ENCODE peak calls at places on chromosomes 11 and 22, in five cellular contexts. Y is uterus; H is CD8-positive, alpha-beta T cell; T is mucosa of descending colon; M is heart right ventricle. U is an unnamed sample.

GRCh38 chr22:22720724-22721261 is 76.4 kb downstream of the GGTLC2 start:
- DNase-seq in Y (no peak), H (no peak), T (no peak), M (no peak), U (no peak)

GRCh38 chr11:42625757-42626156 is 686.0 kb upstream of the API5 start:
- DNase-seq in Y (no peak), H (no peak), T (no peak), M (no peak), U (no peak)

GRCh38 chr11:79412761-79413160 is 28.1 kb downstream of the TENM4 start:
- DNase-seq in Y (no peak), H (no peak), T (no peak), M (no peak), U (no peak)

GRCh38 chr11:2219318-2220017 is 47.9 kb upstream of the TH start:
- DNase-seq in Y (no peak), H (no peak), T (no peak), M (no peak), U (no peak)

GRCh38 chr11:30546334-30546733 is 39.8 kb downstream of the MPPED2 start:
- DNase-seq in Y (no peak), H (no peak), T (no peak), M (no peak), U (no peak)

GRCh38 chr11:33475999-33476398 is 218.8 kb downstream of the HIPK3 start:
- DNase-seq in Y (no peak), H (no peak), T (no peak), M (peak; percentile 26), U (no peak)

GRCh38 chr11:66410191-66410590 is 10.6 kb upstream of the NPAS4 start:
- DNase-seq in Y (no peak), H (no peak), T (no peak), M (no peak), U (no peak)

GRCh38 chr11:100855466-100856067 is 168.5 kb downstream of the ARHGAP42 start:
- DNase-seq in Y (no peak), H (no peak), T (no peak), M (no peak), U (no peak)

GRCh38 chr22:20632082-20632481 is 124.7 kb downstream of the MED15 start:
- DNase-seq in Y (no peak), H (no peak), T (no peak), M (no peak), U (no peak)

GRCh38 chr11:69734841-69735240 is 31.0 kb upstream of the FGF19 start:
- DNase-seq in Y (no peak), H (no peak), T (no peak), M (no peak), U (no peak)

GRCh38 chr11:6568191-6568918 is 35.1 kb downstream of the RRP8 start:
- DNase-seq in Y (no peak), H (no peak), T (no peak), M (peak; percentile 66), U (no peak)

GRCh38 chr11:12279672-12280108 is 97.7 kb upstream of the PARVA start:
- DNase-seq in Y (no peak), H (no peak), T (no peak), M (no peak), U (no peak)

GRCh38 chr11:76263657-76264056 is 57.4 kb upstream of the WNT11 start:
- DNase-seq in Y (peak; percentile 33), H (no peak), T (peak; percentile 31), M (no peak), U (no peak)

GRCh38 chr22:40213478-40213877 is 35.8 kb downstream of the TNRC6B start:
- DNase-seq in Y (no peak), H (no peak), T (no peak), M (no peak), U (no peak)

GRCh38 chr11:108959124-108959761 is 294.4 kb downstream of the DDX10 start:
- DNase-seq in Y (no peak), H (no peak), T (no peak), M (no peak), U (no peak)

GRCh38 chr11:106281455-106282173 is 204.2 kb downstream of the AASDHPPT start:
- DNase-seq in Y (no peak), H (no peak), T (no peak), M (no peak), U (no peak)

GRCh38 chr11:124817036-124817435 is 16.8 kb upstream of the MSANTD2 start:
- DNase-seq in Y (no peak), H (no peak), T (no peak), M (no peak), U (no peak)

GRCh38 chr22:31080848-31081649 is at the start of gene SMTN:
- DNase-seq in Y (peak; percentile 96), H (peak; percentile 91), T (peak; percentile 95), M (peak; percentile 95), U (peak; percentile 96)

GRCh38 chr11:46642627-46643335 is 25.4 kb downstream of the ATG13 start:
- DNase-seq in Y (no peak), H (no peak), T (no peak), M (no peak), U (no peak)

GRCh38 chr11:101126551-101127347 is 2.9 kb downstream of the PGR start:
- DNase-seq in Y (peak; percentile 44), H (no peak), T (no peak), M (peak; percentile 41), U (no peak)

GRCh38 chr11:44861829-44862545 is 88.7 kb downstream of the TP53I11 start:
- DNase-seq in Y (peak; percentile 84), H (peak; percentile 83), T (peak; percentile 80), M (peak; percentile 72), U (no peak)

GRCh38 chr11:38646382-38646781 is 2048.3 kb upstream of the RAG2 start:
- DNase-seq in Y (no peak), H (no peak), T (no peak), M (peak; percentile 48), U (no peak)

GRCh38 chr11:20193307-20193706 is 33.0 kb upstream of the DBX1 start:
- DNase-seq in Y (no peak), H (no peak), T (no peak), M (no peak), U (no peak)

GRCh38 chr11:20035375-20035700 is 124.9 kb downstream of the DBX1 start:
- DNase-seq in Y (no peak), H (no peak), T (no peak), M (no peak), U (no peak)

GRCh38 chr11:1749020-1749758 is 1.2 kb downstream of the IFITM10 start:
- DNase-seq in Y (no peak), H (no peak), T (no peak), M (no peak), U (peak; percentile 86)

GRCh38 chr11:70315726-70316125 is 45.2 kb downstream of the PPFIA1 start:
- DNase-seq in Y (no peak), H (no peak), T (no peak), M (no peak), U (no peak)

GRCh38 chr22:33851240-33851639 is 69.0 kb downstream of the LARGE1 start:
- DNase-seq in Y (no peak), H (no peak), T (no peak), M (no peak), U (no peak)

GRCh38 chr11:8227156-8228152 is 36.2 kb downstream of the LMO1 start:
- DNase-seq in Y (no peak), H (no peak), T (no peak), M (no peak), U (no peak)

GRCh38 chr22:46031561-46031960 is 54.6 kb upstream of the WNT7B start:
- DNase-seq in Y (no peak), H (no peak), T (no peak), M (no peak), U (no peak)

GRCh38 chr11:8593935-8594909 is at the start of gene STK33:
- DNase-seq in Y (peak; percentile 39), H (peak; percentile 19), T (peak; percentile 66), M (peak; percentile 49), U (peak; percentile 91)

DNA sequence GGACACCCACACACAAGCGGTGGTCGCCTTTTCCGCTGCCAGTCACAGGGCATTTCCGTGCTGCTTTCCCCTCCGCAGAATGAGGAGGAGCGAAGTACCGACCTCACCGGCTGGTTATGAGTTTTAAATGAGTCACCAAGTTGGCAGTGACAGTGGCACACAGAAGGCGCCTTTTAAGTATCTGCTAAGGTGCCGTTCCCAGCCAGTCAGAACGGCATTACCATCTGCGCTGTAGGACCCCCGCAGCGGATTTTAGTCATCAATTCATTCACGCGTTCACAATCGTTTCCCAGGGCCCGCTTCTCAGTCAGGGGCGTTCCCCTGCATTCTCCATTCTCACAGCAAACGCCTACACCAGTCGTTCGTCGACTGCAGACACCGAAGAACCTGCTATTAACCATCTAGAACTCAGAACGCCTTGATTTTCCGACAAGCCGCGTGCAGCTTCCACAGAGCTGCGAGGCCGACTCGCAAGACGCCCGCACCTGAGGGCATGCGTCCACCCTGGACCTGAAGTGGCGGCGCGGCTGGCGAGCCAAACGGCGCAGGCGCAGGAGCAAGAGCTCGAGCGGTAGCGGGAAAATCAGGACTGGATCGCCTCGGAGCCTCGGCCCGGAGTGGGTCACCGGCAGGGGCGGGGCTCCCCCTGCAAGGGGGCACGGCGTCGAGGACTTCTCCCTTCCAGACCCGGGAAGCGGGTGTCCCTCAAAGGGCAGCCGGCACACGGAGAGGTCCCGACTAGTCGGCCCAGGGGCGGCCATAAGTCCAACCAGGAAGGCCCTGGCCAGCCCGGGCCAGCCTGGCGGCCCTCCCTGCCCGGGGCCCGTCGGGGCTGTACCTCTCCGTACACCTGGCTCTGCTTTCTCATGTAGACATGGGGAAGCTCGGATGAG is 642 bp downstream of the CYP2R1 start:
- DNase-seq in Y (peak; percentile 86), H (peak; percentile 86), T (peak; percentile 94), M (peak; percentile 88), U (peak; percentile 92)
- TF ChIP-seq CTCF in Y (peak; percentile 21), H (no peak), T (no peak), M (no peak), U (no peak)

GRCh38 chr22:26053737-26054316 is 115.4 kb upstream of the SEZ6L start:
- DNase-seq in Y (no peak), H (no peak), T (no peak), M (no peak), U (no peak)

GRCh38 chr22:26057731-26058130 is 111.5 kb upstream of the SEZ6L start:
- DNase-seq in Y (no peak), H (no peak), T (no peak), M (no peak), U (no peak)

GRCh38 chr22:26050079-26050478 is 119.2 kb upstream of the SEZ6L start:
- DNase-seq in Y (no peak), H (no peak), T (no peak), M (no peak), U (no peak)

GRCh38 chr22:26056455-26056854 is 112.8 kb upstream of the SEZ6L start:
- DNase-seq in Y (no peak), H (no peak), T (no peak), M (no peak), U (no peak)

GRCh38 chr22:26054846-26055245 is 114.4 kb upstream of the SEZ6L start:
- DNase-seq in Y (no peak), H (no peak), T (no peak), M (no peak), U (no peak)
- H3K4me1 ChIP-seq in Y (no peaks in the 10 kb centered on the region), H (no peaks in the 10 kb centered on the region), T (no peaks in the 10 kb centered on the region), M (no peaks in the 10 kb centered on the region), U (no peaks in the 10 kb centered on the region)

DNA sequence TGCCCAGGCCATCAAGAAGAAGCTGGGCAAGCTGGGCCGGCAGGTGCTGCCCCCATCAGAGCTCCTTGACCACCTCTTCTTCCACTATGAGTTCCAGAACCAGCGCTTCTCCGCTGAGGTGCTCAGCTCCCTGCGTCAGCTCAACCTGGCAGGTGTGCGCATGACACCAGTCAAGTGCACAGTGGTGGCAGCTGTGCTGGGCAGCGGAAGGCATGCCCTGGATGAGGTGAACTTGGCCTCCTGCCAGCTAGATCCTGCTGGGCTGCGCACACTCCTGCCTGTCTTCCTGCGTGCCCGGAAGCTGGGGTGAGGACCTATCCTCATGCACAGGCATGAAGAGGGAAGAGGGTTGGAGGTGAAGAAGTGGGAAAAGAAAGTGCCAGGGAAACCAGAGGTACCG is 5.3 kb upstream of the NHERF4 start:
- DNase-seq in Y (no peak), H (no peak), T (no peak), M (no peak), U (no peak)
- H3K36me3 ChIP-seq in Y (no peaks in the 10 kb centered on the region), H (no peaks in the 10 kb centered on the region), T (no peaks in the 10 kb centered on the region), M (peaks cover 72% of the 10 kb centered on the region), U (peaks cover 58% of the 10 kb centered on the region)

GRCh38 chr22:44360686-44361381 is 48.1 kb upstream of the SHISAL1 start:
- DNase-seq in Y (no peak), H (no peak), T (peak; percentile 54), M (no peak), U (peak; percentile 53)
- TF ChIP-seq CTCF in Y (peak; percentile 29), H (no peak), T (no peak), M (no peak), U (no peak)